ENCODE peak calls at places on chromosomes 11 and 22, in five cellular contexts. One of them, this sample, is unnamed.

GRCh38 chr11:7252683-7253213 is 1.0 kb downstream of the SYT9 start:
- DNase-seq in A549: no peak
- DNase-seq in foreskin fibroblast: no peak
- DNase-seq in cardiac muscle cell: no peak
- DNase-seq in GM23248: no peak
- DNase-seq in this sample: no peak

GRCh38 chr22:17418890-17419324 is 49.6 kb downstream of the CECR2 start:
- DNase-seq in A549: no peak
- DNase-seq in foreskin fibroblast: no peak
- DNase-seq in cardiac muscle cell: no peak
- DNase-seq in GM23248: no peak
- DNase-seq in this sample: no peak

GRCh38 chr11:21814169-21814568 is 378.7 kb upstream of the ANO5 start:
- DNase-seq in GM23248: no peak
- DNase-seq in foreskin fibroblast: no peak
- DNase-seq in cardiac muscle cell: peak; percentile 34
- DNase-seq in A549: no peak
- DNase-seq in this sample: peak; percentile 85

GRCh38 chr11:128515766-128516466 is 71.4 kb downstream of the ETS1 start:
- DNase-seq in GM23248: no peak
- DNase-seq in foreskin fibroblast: no peak
- DNase-seq in A549: no peak
- DNase-seq in cardiac muscle cell: no peak
- DNase-seq in this sample: no peak

GRCh38 chr11:61973603-61974162 is 6.2 kb upstream of the FTH1 start:
- DNase-seq in cardiac muscle cell: no peak
- DNase-seq in A549: no peak
- DNase-seq in foreskin fibroblast: no peak
- DNase-seq in GM23248: no peak
- DNase-seq in this sample: no peak

GRCh38 chr11:15073361-15074205 is at the start of gene CALCB:
- DNase-seq in GM23248: peak; percentile 55
- DNase-seq in foreskin fibroblast: peak; percentile 18
- DNase-seq in A549: no peak
- DNase-seq in cardiac muscle cell: peak; percentile 32
- DNase-seq in this sample: no peak

GRCh38 chr11:11988099-11988651 is 20.3 kb downstream of the DKK3 start:
- DNase-seq in cardiac muscle cell: no peak
- DNase-seq in foreskin fibroblast: peak; percentile 65
- DNase-seq in A549: no peak
- DNase-seq in GM23248: peak; percentile 85
- DNase-seq in this sample: no peak

GRCh38 chr11:93734427-93735222 is 6.7 kb downstream of the TAF1D start:
- DNase-seq in GM23248: no peak
- DNase-seq in foreskin fibroblast: no peak
- DNase-seq in A549: no peak
- DNase-seq in cardiac muscle cell: no peak
- DNase-seq in this sample: no peak

GRCh38 chr11:32497951-32498350 is 62.6 kb upstream of the WT1 start:
- DNase-seq in foreskin fibroblast: no peak
- DNase-seq in cardiac muscle cell: no peak
- DNase-seq in A549: no peak
- DNase-seq in GM23248: no peak
- DNase-seq in this sample: no peak

GRCh38 chr11:64132388-64132771 is 33.5 kb downstream of the MACROD1 start:
- DNase-seq in A549: no peak
- DNase-seq in cardiac muscle cell: no peak
- DNase-seq in foreskin fibroblast: no peak
- DNase-seq in GM23248: no peak
- DNase-seq in this sample: no peak

GRCh38 chr22:32847067-32847491 is 45.6 kb downstream of the TIMP3 start:
- DNase-seq in foreskin fibroblast: no peak
- DNase-seq in cardiac muscle cell: peak; percentile 33
- DNase-seq in A549: no peak
- DNase-seq in GM23248: peak; percentile 71
- DNase-seq in this sample: no peak

GRCh38 chr11:43947003-43947500 is 4.6 kb downstream of the C11orf96 start:
- DNase-seq in A549: no peak
- DNase-seq in GM23248: peak; percentile 73
- DNase-seq in cardiac muscle cell: peak; percentile 61
- DNase-seq in foreskin fibroblast: no peak
- DNase-seq in this sample: peak; percentile 27

GRCh38 chr22:24106385-24107381 is 74.6 kb upstream of the SUSD2 start:
- DNase-seq in foreskin fibroblast: no peak
- DNase-seq in GM23248: no peak
- DNase-seq in A549: no peak
- DNase-seq in cardiac muscle cell: no peak
- DNase-seq in this sample: no peak

GRCh38 chr11:69207165-69207889 is 51.6 kb downstream of the SMIM38 start:
- DNase-seq in cardiac muscle cell: no peak
- DNase-seq in A549: no peak
- DNase-seq in foreskin fibroblast: no peak
- DNase-seq in GM23248: no peak
- DNase-seq in this sample: peak; percentile 28

GRCh38 chr11:72378704-72379383 is 55.5 kb downstream of the CLPB start:
- DNase-seq in GM23248: peak; percentile 64
- DNase-seq in foreskin fibroblast: no peak
- DNase-seq in A549: no peak
- DNase-seq in cardiac muscle cell: peak; percentile 62
- DNase-seq in this sample: no peak

GRCh38 chr11:10716543-10717259 is 23.1 kb upstream of the IRAG1 start:
- DNase-seq in A549: no peak
- DNase-seq in GM23248: peak; percentile 31
- DNase-seq in cardiac muscle cell: no peak
- DNase-seq in foreskin fibroblast: no peak
- DNase-seq in this sample: no peak

GRCh38 chr11:35427158-35427557 is 7.8 kb upstream of the SLC1A2 start:
- DNase-seq in A549: no peak
- DNase-seq in GM23248: peak; percentile 78
- DNase-seq in foreskin fibroblast: peak; percentile 50
- DNase-seq in cardiac muscle cell: peak; percentile 85
- DNase-seq in this sample: no peak

GRCh38 chr22:20264614-20265452 is 3.3 kb downstream of the RTN4R start:
- DNase-seq in GM23248: no peak
- DNase-seq in cardiac muscle cell: no peak
- DNase-seq in foreskin fibroblast: no peak
- DNase-seq in A549: no peak
- DNase-seq in this sample: no peak

GRCh38 chr11:33747969-33748368 is 11.7 kb upstream of the CD59 start:
- DNase-seq in foreskin fibroblast: no peak
- DNase-seq in cardiac muscle cell: peak; percentile 65
- DNase-seq in GM23248: no peak
- DNase-seq in A549: no peak
- DNase-seq in this sample: no peak

GRCh38 chr22:29470159-29470855 is 9.7 kb upstream of the NEFH start:
- DNase-seq in A549: peak; percentile 66
- DNase-seq in cardiac muscle cell: peak; percentile 70
- DNase-seq in GM23248: peak; percentile 77
- DNase-seq in foreskin fibroblast: no peak
- DNase-seq in this sample: no peak

GRCh38 chr11:120867988-120868387 is 155.9 kb upstream of the TBCEL start:
- DNase-seq in A549: no peak
- DNase-seq in foreskin fibroblast: peak; percentile 4
- DNase-seq in GM23248: peak; percentile 35
- DNase-seq in cardiac muscle cell: no peak
- DNase-seq in this sample: no peak

GRCh38 chr11:14973621-14974020 is 1.5 kb upstream of the CALCA start:
- DNase-seq in cardiac muscle cell: peak; percentile 36
- DNase-seq in GM23248: peak; percentile 47
- DNase-seq in foreskin fibroblast: no peak
- DNase-seq in A549: no peak
- DNase-seq in this sample: no peak

GRCh38 chr22:26781062-26781461 is 123.7 kb downstream of the MIAT start:
- DNase-seq in foreskin fibroblast: no peak
- DNase-seq in A549: no peak
- DNase-seq in cardiac muscle cell: no peak
- DNase-seq in GM23248: no peak
- DNase-seq in this sample: no peak

GRCh38 chr11:79062814-79063762 is 377.7 kb downstream of the TENM4 start:
- DNase-seq in foreskin fibroblast: no peak
- DNase-seq in cardiac muscle cell: peak; percentile 61
- DNase-seq in GM23248: peak; percentile 42
- DNase-seq in A549: peak; percentile 68
- DNase-seq in this sample: peak; percentile 33

GRCh38 chr22:29079218-29079901 is 6.5 kb downstream of the KREMEN1 start:
- DNase-seq in cardiac muscle cell: no peak
- DNase-seq in GM23248: peak; percentile 27
- DNase-seq in A549: no peak
- DNase-seq in foreskin fibroblast: no peak
- DNase-seq in this sample: peak; percentile 98

GRCh38 chr22:29231971-29232959 is 26.6 kb downstream of the EMID1 start:
- DNase-seq in cardiac muscle cell: peak; percentile 63
- DNase-seq in GM23248: no peak
- DNase-seq in foreskin fibroblast: no peak
- DNase-seq in A549: no peak
- DNase-seq in this sample: no peak

GRCh38 chr22:17087176-17088131 is 2.7 kb downstream of the IL17RA start:
- DNase-seq in foreskin fibroblast: no peak
- DNase-seq in cardiac muscle cell: peak; percentile 83
- DNase-seq in A549: no peak
- DNase-seq in GM23248: no peak
- DNase-seq in this sample: peak; percentile 92

GRCh38 chr22:49676230-49676629 is 151.4 kb downstream of the BRD1 start:
- DNase-seq in foreskin fibroblast: no peak
- DNase-seq in GM23248: no peak
- DNase-seq in cardiac muscle cell: no peak
- DNase-seq in A549: no peak
- DNase-seq in this sample: no peak

GRCh38 chr11:116606060-116606459 is 166.7 kb downstream of the BUD13 start:
- DNase-seq in cardiac muscle cell: no peak
- DNase-seq in foreskin fibroblast: no peak
- DNase-seq in A549: no peak
- DNase-seq in GM23248: no peak
- DNase-seq in this sample: no peak

GRCh38 chr11:117072517-117073218 is 25.6 kb downstream of the SIK3 start:
- DNase-seq in A549: peak; percentile 71
- DNase-seq in cardiac muscle cell: peak; percentile 91
- DNase-seq in foreskin fibroblast: peak; percentile 85
- DNase-seq in GM23248: peak; percentile 91
- DNase-seq in this sample: no peak

GRCh38 chr11:86800956-86801264 is 568 bp downstream of the PRSS23 start:
- DNase-seq in cardiac muscle cell: no peak
- DNase-seq in foreskin fibroblast: no peak
- DNase-seq in GM23248: no peak
- DNase-seq in A549: no peak
- DNase-seq in this sample: no peak

GRCh38 chr11:61871158-61871597 is 20.2 kb downstream of the FADS3 start:
- DNase-seq in foreskin fibroblast: peak; percentile 81
- DNase-seq in A549: peak; percentile 91
- DNase-seq in GM23248: peak; percentile 93
- DNase-seq in cardiac muscle cell: peak; percentile 84
- DNase-seq in this sample: peak; percentile 84

GRCh38 chr22:43128928-43129424 is 14.2 kb downstream of the MCAT start:
- DNase-seq in A549: no peak
- DNase-seq in cardiac muscle cell: no peak
- DNase-seq in GM23248: no peak
- DNase-seq in foreskin fibroblast: no peak
- DNase-seq in this sample: peak; percentile 63

GRCh38 chr22:22720201-22720723 is 75.8 kb downstream of the GGTLC2 start:
- DNase-seq in cardiac muscle cell: peak; percentile 75
- DNase-seq in GM23248: peak; percentile 57
- DNase-seq in foreskin fibroblast: peak; percentile 53
- DNase-seq in A549: no peak
- DNase-seq in this sample: peak; percentile 42

GRCh38 chr11:61526956-61527731 is 18.6 kb downstream of the LRRC10B start:
- DNase-seq in foreskin fibroblast: no peak
- DNase-seq in cardiac muscle cell: no peak
- DNase-seq in GM23248: no peak
- DNase-seq in A549: no peak
- DNase-seq in this sample: no peak

GRCh38 chr22:27986937-27987336 is 67.9 kb upstream of the PITPNB start:
- DNase-seq in GM23248: no peak
- DNase-seq in cardiac muscle cell: no peak
- DNase-seq in A549: no peak
- DNase-seq in foreskin fibroblast: no peak
- DNase-seq in this sample: no peak

GRCh38 chr11:9662273-9662672 is 1.6 kb upstream of the SWAP70 start:
- DNase-seq in A549: no peak
- DNase-seq in foreskin fibroblast: no peak
- DNase-seq in cardiac muscle cell: no peak
- DNase-seq in GM23248: no peak
- DNase-seq in this sample: no peak
- H3K4me3 ChIP-seq in A549: no peak overlapping the region
- H3K4me3 ChIP-seq in foreskin fibroblast: no peak overlapping the region
- H3K4me3 ChIP-seq in cardiac muscle cell: no peak overlapping the region
- H3K4me3 ChIP-seq in GM23248: no peak overlapping the region
- H3K4me3 ChIP-seq in this sample: no peak overlapping the region

GRCh38 chr22:37308385-37309200 is 26.3 kb downstream of the CYTH4 start:
- DNase-seq in cardiac muscle cell: no peak
- DNase-seq in A549: no peak
- DNase-seq in foreskin fibroblast: no peak
- DNase-seq in GM23248: no peak
- DNase-seq in this sample: no peak
- H3K4me3 ChIP-seq in cardiac muscle cell: no peak overlapping the region
- H3K4me3 ChIP-seq in A549: no peak overlapping the region
- H3K4me3 ChIP-seq in foreskin fibroblast: no peak overlapping the region
- H3K4me3 ChIP-seq in GM23248: no peak overlapping the region
- H3K4me3 ChIP-seq in this sample: no peak overlapping the region

GRCh38 chr22:48240165-48240934 is 1477.9 kb downstream of the TBC1D22A start:
- DNase-seq in foreskin fibroblast: no peak
- DNase-seq in A549: no peak
- DNase-seq in cardiac muscle cell: no peak
- DNase-seq in GM23248: no peak
- DNase-seq in this sample: no peak
- H3K4me3 ChIP-seq in foreskin fibroblast: no peak overlapping the region
- H3K4me3 ChIP-seq in A549: no peak overlapping the region
- H3K4me3 ChIP-seq in cardiac muscle cell: no peak overlapping the region
- H3K4me3 ChIP-seq in GM23248: no peak overlapping the region
- H3K4me3 ChIP-seq in this sample: no peak overlapping the region

DNA sequence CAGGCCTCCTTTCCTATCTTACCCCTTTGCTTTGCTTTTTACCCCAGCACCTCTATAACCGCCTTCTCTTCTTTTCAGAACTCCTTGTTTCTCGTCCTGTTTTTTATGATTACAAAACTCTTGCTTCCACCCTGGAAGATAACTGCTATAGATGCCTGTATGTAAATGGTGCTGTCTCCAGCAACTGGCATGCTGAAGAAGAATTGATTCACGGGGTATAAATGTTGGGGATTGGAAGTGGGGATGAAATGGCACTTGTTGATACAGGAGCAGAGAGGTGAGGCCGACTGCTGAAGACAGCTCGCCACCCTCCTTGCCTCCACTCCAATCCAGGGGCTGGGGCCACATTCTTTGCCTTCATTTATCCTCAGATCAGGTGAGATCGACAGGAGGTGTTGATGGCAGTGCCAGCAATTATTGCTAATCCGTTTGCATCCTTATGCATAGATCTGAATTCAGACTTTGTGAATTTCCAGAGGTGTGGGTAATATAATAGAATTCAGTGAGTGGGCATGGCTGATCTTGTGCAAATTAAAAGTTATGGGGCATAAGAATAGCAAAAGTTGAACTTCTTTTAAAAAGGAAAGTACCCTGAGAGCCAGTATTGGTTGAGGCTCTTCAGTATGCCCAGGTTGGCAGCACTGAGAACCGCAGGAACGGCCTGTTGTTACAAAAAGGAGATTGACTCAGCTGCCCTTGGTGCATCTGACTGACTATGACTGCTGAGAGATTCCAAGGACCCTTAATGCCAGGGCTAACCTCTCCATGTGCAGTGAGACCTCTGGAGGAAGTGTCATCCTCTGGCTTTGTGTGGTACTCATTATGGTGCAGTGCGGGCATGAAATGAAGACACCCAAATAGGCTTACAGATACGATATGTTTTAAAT is 5.3 kb downstream of the NEAT1 start:
- DNase-seq in GM23248: peak; percentile 87
- DNase-seq in cardiac muscle cell: peak; percentile 85
- DNase-seq in A549: no peak
- DNase-seq in foreskin fibroblast: peak; percentile 75
- DNase-seq in this sample: no peak
- H3K4me3 ChIP-seq in GM23248: peak overlapping the region; percentile 93
- H3K4me3 ChIP-seq in cardiac muscle cell: no peak overlapping the region
- H3K4me3 ChIP-seq in A549: peak overlapping the region; percentile 95
- H3K4me3 ChIP-seq in foreskin fibroblast: peak overlapping the region; percentile 82
- H3K4me3 ChIP-seq in this sample: no peak overlapping the region

This sample was measured in SJCRH30.